ENCODE peak calls at places on chromosomes 5 and 9, in six cellular contexts. M is CD8-positive, alpha-beta T cell; F is psoas muscle; O is body of pancreas; P is thoracic aorta; I is HepG2. W is an unnamed sample.

GRCh38 chr9:134895849-134896833 is 15.5 kb downstream of the FCN2 start:
- DNase-seq in F (no peak), M (peak; percentile 32), O (peak; percentile 15), I (no peak), P (no peak), W (peak; percentile 18)

GRCh38 chr9:35844628-35845301 is 15.7 kb downstream of the TMEM8B start:
- DNase-seq in I (no peak), P (peak; percentile 25), F (no peak), O (peak; percentile 43), M (no peak), W (no peak)

GRCh38 chr5:88999853-89000252 is 116.9 kb upstream of the MEF2C start:
- DNase-seq in O (no peak), F (no peak), M (no peak), I (no peak), P (no peak), W (no peak)

GRCh38 chr9:93296889-93297480 is 113.0 kb downstream of the WNK2 start:
- DNase-seq in F (no peak), P (no peak), M (no peak), O (no peak), I (no peak), W (no peak)

GRCh38 chr9:125119643-125120286 is 23.6 kb downstream of the SCAI start:
- DNase-seq in P (no peak), F (no peak), O (no peak), M (no peak), I (no peak), W (no peak)

GRCh38 chr5:31133488-31133887 is 60.0 kb upstream of the CDH6 start:
- DNase-seq in F (no peak), P (no peak), M (no peak), O (no peak), I (no peak), W (no peak)

GRCh38 chr5:6504677-6505414 is 56.2 kb downstream of the UBE2QL1 start:
- DNase-seq in F (no peak), P (no peak), O (peak; percentile 31), I (no peak), M (no peak), W (no peak)

GRCh38 chr5:165459232-165459631 is 1953.8 kb downstream of the MAT2B start:
- DNase-seq in O (no peak), I (no peak), P (no peak), M (no peak), F (no peak), W (no peak)

GRCh38 chr5:146051678-146052077 is 53.7 kb downstream of the PLAC8L1 start:
- DNase-seq in M (no peak), I (no peak), O (no peak), P (no peak), F (no peak), W (no peak)

GRCh38 chr9:1208185-1208584 is 158.0 kb downstream of the DMRT2 start:
- DNase-seq in M (no peak), P (no peak), F (no peak), I (no peak), O (no peak), W (no peak)

GRCh38 chr9:116409124-116409523 is 255.5 kb downstream of the PAPPA start:
- DNase-seq in F (no peak), I (no peak), M (no peak), O (no peak), P (no peak), W (no peak)

GRCh38 chr9:98074119-98074990 is 17.8 kb downstream of the NANS start:
- DNase-seq in O (peak; percentile 47), I (peak; percentile 36), M (peak; percentile 85), F (peak; percentile 74), P (no peak), W (peak; percentile 70)

GRCh38 chr9:124835026-124835501 is 18.2 kb upstream of the WDR38 start:
- DNase-seq in I (peak; percentile 36), O (peak; percentile 92), F (peak; percentile 80), P (no peak), M (no peak), W (no peak)

GRCh38 chr5:113776168-113776567 is 262.7 kb downstream of the YTHDC2 start:
- DNase-seq in P (no peak), I (no peak), M (no peak), F (no peak), O (no peak), W (no peak)

GRCh38 chr5:129945779-129946270 is 41.6 kb downstream of the CHSY3 start:
- DNase-seq in M (no peak), F (no peak), P (no peak), O (no peak), I (no peak), W (no peak)

GRCh38 chr9:115849679-115850412 is 303.7 kb upstream of the PAPPA start:
- DNase-seq in M (no peak), F (no peak), P (no peak), O (no peak), I (no peak), W (no peak)

GRCh38 chr9:135302329-135303279 is 177.0 kb upstream of the PPP1R26 start:
- DNase-seq in F (no peak), P (no peak), O (no peak), M (peak; percentile 27), I (no peak), W (no peak)

GRCh38 chr5:136242136-136242535 is 49.2 kb upstream of the SMIM32 start:
- DNase-seq in I (no peak), F (no peak), P (no peak), M (no peak), O (no peak), W (no peak)

GRCh38 chr9:72721086-72721485 is 199.7 kb downstream of the TMC1 start:
- DNase-seq in O (no peak), P (no peak), F (no peak), I (no peak), M (no peak), W (no peak)

GRCh38 chr5:78776637-78777036 is 128.1 kb upstream of the LHFPL2 start:
- DNase-seq in O (no peak), I (peak; percentile 27), F (no peak), M (no peak), P (no peak), W (no peak)

GRCh38 chr5:67267522-67268232 is 71.1 kb upstream of the CD180 start:
- DNase-seq in O (peak; percentile 11), M (no peak), F (peak; percentile 71), I (no peak), P (no peak), W (no peak)
- H3K4me1 ChIP-seq in O (peaks cover 40% of the 10 kb centered on the region), M (no peaks in the 10 kb centered on the region), F (peaks cover 31% of the 10 kb centered on the region), I (peaks cover 40% of the 10 kb centered on the region), P (peaks cover 24% of the 10 kb centered on the region), W (peaks cover 27% of the 10 kb centered on the region)

GRCh38 chr9:127131871-127132270 is 9.4 kb upstream of the ANGPTL2 start:
- DNase-seq in P (no peak), I (no peak), O (no peak), F (no peak), M (no peak), W (no peak)

GRCh38 chr9:127133739-127134167 is 11.3 kb upstream of the ANGPTL2 start:
- DNase-seq in F (peak; percentile 84), P (no peak), I (no peak), M (peak; percentile 19), O (no peak), W (no peak)

GRCh38 chr9:127132375-127132774 is 9.9 kb upstream of the ANGPTL2 start:
- DNase-seq in O (no peak), F (peak; percentile 48), P (no peak), I (no peak), M (no peak), W (no peak)

GRCh38 chr9:127135056-127135745 is 12.8 kb upstream of the ANGPTL2 start:
- DNase-seq in F (peak; percentile 32), P (no peak), M (peak; percentile 43), I (no peak), O (no peak), W (no peak)

DNA sequence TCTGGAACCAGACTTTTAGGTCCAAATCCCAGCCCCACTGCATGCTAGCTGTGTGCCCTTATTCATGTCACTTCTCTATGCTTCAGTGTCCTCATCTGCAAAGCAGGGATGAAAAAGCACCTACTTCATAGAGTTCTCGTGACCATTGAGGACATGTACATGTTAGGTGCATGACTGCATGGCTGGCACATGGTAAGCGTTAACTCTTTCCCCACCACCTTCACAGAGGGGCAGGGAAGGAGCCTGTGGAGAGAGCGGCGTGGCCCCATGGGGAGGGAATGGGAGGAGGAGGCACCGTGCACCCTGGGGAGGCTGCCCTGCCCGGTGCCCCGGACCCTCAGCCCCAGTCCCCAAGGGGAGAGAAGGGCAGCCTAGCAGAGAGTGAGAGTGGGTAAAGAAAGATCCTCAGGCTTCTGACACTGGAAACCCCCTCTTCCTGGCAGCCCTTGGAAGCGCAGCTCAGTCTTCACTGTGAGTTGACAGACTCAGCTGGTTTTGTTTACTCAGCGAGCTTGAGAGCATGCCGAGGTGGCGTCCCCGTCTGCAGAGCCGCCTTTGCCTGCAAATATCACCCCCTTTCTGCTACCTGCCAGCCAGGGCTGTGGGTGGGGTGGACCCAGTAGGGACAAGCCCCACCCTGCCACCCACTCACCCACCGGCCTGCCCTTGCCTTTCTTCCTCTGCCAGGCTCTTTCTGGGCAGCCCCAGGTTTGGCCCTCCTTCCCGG is 10.6 kb upstream of the ANGPTL2 start:
- DNase-seq in O (no peak), M (peak; percentile 35), F (peak; percentile 54), I (no peak), P (no peak), W (peak; percentile 56)
- H3K4me1 ChIP-seq in O (peaks cover 10% of the 10 kb centered on the region), M (no peaks in the 10 kb centered on the region), F (peaks cover 87% of the 10 kb centered on the region), I (peaks cover 57% of the 10 kb centered on the region), P (peaks cover 40% of the 10 kb centered on the region), W (peaks cover 57% of the 10 kb centered on the region)

GRCh38 chr5:176530983-176531901 is 6.0 kb downstream of the RNF44 start:
- DNase-seq in O (no peak), I (no peak), F (no peak), P (no peak), M (no peak), W (peak; percentile 41)

GRCh38 chr5:176533390-176533789 is 3.8 kb downstream of the RNF44 start:
- DNase-seq in F (no peak), P (no peak), O (no peak), M (no peak), I (no peak), W (peak; percentile 68)

GRCh38 chr5:176533894-176534611 is 3.1 kb downstream of the RNF44 start:
- DNase-seq in O (peak; percentile 81), M (peak; percentile 80), F (peak; percentile 64), P (no peak), I (peak; percentile 71), W (peak; percentile 61)

GRCh38 chr5:176531902-176532493 is 5.2 kb downstream of the RNF44 start:
- DNase-seq in I (no peak), M (no peak), P (no peak), O (no peak), F (no peak), W (peak; percentile 37)

DNA sequence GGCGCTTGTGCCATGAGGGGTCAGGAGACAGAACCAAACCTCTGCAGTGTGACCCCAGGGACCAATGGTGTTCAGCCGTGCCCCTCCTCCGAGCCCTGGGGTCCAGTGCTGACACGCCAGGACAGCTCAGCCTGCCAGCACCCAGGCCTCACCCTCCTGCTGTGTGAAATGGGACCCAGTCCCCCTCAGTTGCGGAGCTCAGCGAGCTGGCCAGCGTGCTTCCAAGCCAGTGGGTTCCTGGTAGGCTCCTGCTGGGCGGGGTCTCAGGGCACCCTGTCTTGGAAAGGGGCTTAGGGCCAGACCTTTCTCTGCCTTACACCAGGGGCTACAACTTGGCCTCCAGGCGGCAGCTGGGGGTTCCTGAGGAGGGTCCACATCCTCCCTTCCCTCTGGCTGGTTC is 4.4 kb downstream of the RNF44 start:
- DNase-seq in M (no peak), O (no peak), P (no peak), F (no peak), I (no peak), W (peak; percentile 43)
- H3K4me1 ChIP-seq in M (peaks cover 71% of the 10 kb centered on the region), O (peaks cover 50% of the 10 kb centered on the region), P (peaks cover 28% of the 10 kb centered on the region), F (peaks cover 27% of the 10 kb centered on the region), I (peaks cover 25% of the 10 kb centered on the region), W (peaks cover 60% of the 10 kb centered on the region)

GRCh38 chr5:10374032-10374431 is 20.5 kb downstream of the MARCHF6 start:
- DNase-seq in F (no peak), I (no peak), P (no peak), M (no peak), O (no peak), W (no peak)
- H3K4me1 ChIP-seq in F (peaks cover 72% of the 10 kb centered on the region), I (no peaks in the 10 kb centered on the region), P (peaks cover 32% of the 10 kb centered on the region), M (peaks cover 51% of the 10 kb centered on the region), O (peaks cover 60% of the 10 kb centered on the region), W (peaks cover 45% of the 10 kb centered on the region)

W was measured in lower lobe of right lung.